ENCODE peak calls at places on chromosomes 1 and 21, in five cellular contexts. A is Panc1, D is GM12878, S is tibial nerve, G is K562. M is an unnamed sample. For H3K4me1, the result is how much of the 10 kb centered on the place peaks cover.

GRCh38 chr1:241839369-241839990 is 8.5 kb upstream of the EXO1 start:
- DNase-seq in S (no peak), A (no peak), D (no peak), G (no peak), M (no peak)

GRCh38 chr1:160370561-160371345 is 3.9 kb downstream of the NHLH1 start:
- DNase-seq in D (no peak), A (no peak), G (no peak), S (no peak), M (no peak)

GRCh38 chr1:115641762-115642167 is at the start of gene VANGL1:
- DNase-seq in S (no peak), A (no peak), D (no peak), G (peak), M (peak)

GRCh38 chr1:92473781-92474495 is 12.8 kb downstream of the GFI1 start:
- DNase-seq in A (no peak), G (no peak), D (no peak), S (no peak), M (no peak)

GRCh38 chr1:245086389-245086969 is 68.3 kb upstream of the KIF26B start:
- DNase-seq in A (no peak), G (no peak), D (no peak), S (no peak), M (no peak)

GRCh38 chr1:40743452-40743851 is 40.1 kb upstream of the KCNQ4 start:
- DNase-seq in S (no peak), G (no peak), A (no peak), D (no peak), M (no peak)

GRCh38 chr1:225926551-225927113 is 2.6 kb upstream of the PYCR2 start:
- DNase-seq in D (no peak), G (no peak), S (no peak), A (no peak), M (no peak)

GRCh38 chr1:46451948-46452930 is 37.4 kb upstream of the DMBX1 start:
- DNase-seq in G (no peak), S (no peak), D (no peak), A (no peak), M (no peak)

GRCh38 chr1:47568763-47569162 is 130.9 kb downstream of the FOXD2 start:
- DNase-seq in S (peak), G (no peak), D (no peak), A (no peak), M (no peak)

GRCh38 chr1:178513278-178513983 is 522 bp downstream of the TEX35 start:
- DNase-seq in A (no peak), D (no peak), G (no peak), S (no peak), M (no peak)

GRCh38 chr1:64941466-64942117 is 24.8 kb downstream of the JAK1 start:
- DNase-seq in A (no peak), G (no peak), D (no peak), S (no peak), M (peak)
- H3K4me1 ChIP-seq in A (under half), G (under half), D (under half), S (under half), M (under half)

DNA sequence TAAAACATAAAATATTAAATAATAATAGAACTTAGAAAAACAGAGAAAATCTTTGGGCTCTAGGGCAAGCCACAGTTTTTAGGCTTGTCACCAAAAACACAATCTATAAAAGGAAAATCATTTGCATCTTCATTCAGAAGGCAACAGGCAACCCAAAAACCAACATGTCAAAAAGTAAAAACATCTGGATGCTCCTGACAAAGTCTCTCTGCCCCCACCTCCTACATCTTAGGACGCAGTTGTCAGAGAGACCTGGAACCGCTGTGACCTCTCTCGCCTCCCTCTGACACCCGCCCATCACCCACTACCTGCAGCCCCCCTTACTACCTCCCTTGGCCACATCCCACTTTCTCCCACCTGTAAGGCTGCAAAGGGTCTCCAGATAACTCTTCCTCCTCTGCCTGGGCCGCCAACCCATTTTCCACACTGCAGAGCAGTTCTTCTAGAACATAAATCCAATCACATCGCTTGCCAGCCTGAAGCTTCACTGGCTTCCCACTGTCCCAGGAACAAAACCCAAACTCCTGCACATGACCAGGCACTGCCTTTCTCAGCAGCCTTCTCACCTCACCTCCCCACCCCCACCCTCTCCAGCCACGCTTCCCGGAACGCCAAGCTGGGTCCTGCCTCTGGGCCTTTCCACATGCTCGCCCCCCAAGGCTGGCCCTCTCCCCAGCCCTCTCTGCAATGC is 14.7 kb downstream of the PRDM15 start:
- DNase-seq in G (no peak), A (no peak), D (no peak), S (no peak), M (no peak)
- TF ChIP-seq CTCF in G (no peak), A (no peak), D (no peak), S (no peak), M (no peak)

GRCh38 chr1:77680173-77680572 is 2.3 kb downstream of the ZZZ3 start:
- DNase-seq in D (no peak), G (no peak), A (no peak), S (no peak), M (no peak)
- H3K4me1 ChIP-seq in D (under half), G (under half), A (under half), S (under half), M (under half)

GRCh38 chr1:76546354-76546933 is 320.8 kb upstream of the ST6GALNAC5 start:
- DNase-seq in A (no peak), S (no peak), D (no peak), G (no peak), M (peak)

GRCh38 chr1:76543495-76543894 is 323.8 kb upstream of the ST6GALNAC5 start:
- DNase-seq in D (no peak), G (no peak), S (no peak), A (no peak), M (no peak)

DNA sequence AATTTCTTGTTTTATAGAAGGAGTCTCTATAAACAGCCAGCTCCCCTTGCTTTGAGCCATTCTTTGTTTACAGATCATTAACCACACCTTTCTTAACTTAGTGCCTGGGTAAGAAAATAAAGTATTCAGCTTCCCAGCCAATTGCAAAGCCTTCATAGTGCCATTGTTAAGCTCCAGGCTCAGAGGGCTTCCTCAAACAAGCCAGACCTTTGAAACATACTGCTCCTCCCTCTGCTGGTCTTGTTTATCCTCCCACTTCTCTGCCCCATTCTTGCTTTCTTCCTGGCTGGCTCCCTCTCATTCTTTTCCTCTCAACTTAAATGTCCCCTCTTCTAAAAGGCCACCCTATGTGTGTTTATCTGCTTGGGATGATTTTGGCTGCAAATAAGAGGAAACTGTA is 319.4 kb upstream of the ST6GALNAC5 start:
- DNase-seq in G (no peak), D (no peak), S (no peak), A (no peak), M (no peak)
- TF ChIP-seq CTCF in G (no peak), D (no peak), S (no peak), A (no peak), M (no peak)

GRCh38 chr1:223825767-223826461 is 19.8 kb downstream of the TP53BP2 start:
- DNase-seq in D (no peak), G (no peak), A (no peak), S (no peak), M (no peak)
- H3K4me1 ChIP-seq in D (under half), G (under half), A (under half), S (under half), M (under half)

GRCh38 chr1:168907781-168908180 is 178.8 kb upstream of the DPT start:
- DNase-seq in D (no peak), G (no peak), S (no peak), A (no peak), M (no peak)

GRCh38 chr1:168905631-168906030 is 176.6 kb upstream of the DPT start:
- DNase-seq in S (no peak), G (no peak), D (no peak), A (no peak), M (no peak)

GRCh38 chr1:168906367-168906766 is 177.4 kb upstream of the DPT start:
- DNase-seq in G (no peak), D (no peak), S (no peak), A (no peak), M (no peak)

GRCh38 chr1:168907053-168907452 is 178.0 kb upstream of the DPT start:
- DNase-seq in D (no peak), A (no peak), G (no peak), S (no peak), M (no peak)

GRCh38 chr1:168903237-168903830 is 174.3 kb upstream of the DPT start:
- DNase-seq in S (no peak), A (no peak), D (no peak), G (no peak), M (no peak)
- TF ChIP-seq CTCF in S (no peak), A (no peak), D (no peak), G (no peak), M (no peak)

GRCh38 chr1:218302155-218302554 is 17.1 kb downstream of the RRP15 start:
- DNase-seq in D (no peak), G (no peak), S (no peak), A (no peak), M (no peak)
- H3K4me1 ChIP-seq in D (under half), G (under half), S (under half), A (under half), M (under half)

M was measured in BE2C.